ENCODE peak calls at places on chromosomes 16 and 17, in nine cellular contexts. H is astrocyte of the spinal cord, Z is cardiac fibroblast, J is stomach, G is GM20000, U is pancreas, Y is NCI-H69, T is right lobe of liver, S is NCI-H1694. L is an unnamed sample.

GRCh38 chr17:34606721-34607120 is 27.3 kb downstream of the TMEM132E start:
- DNase-seq in G (no peak), H (no peak), Z (no peak), J (no peak), Y (peak; percentile 85), T (no peak), U (no peak), S (no peak), L (no peak)

GRCh38 chr16:87305505-87306391 is 11.4 kb downstream of the C16orf95 start:
- DNase-seq in Z (peak; percentile 6), U (no peak), H (no peak), Y (peak; percentile 61), S (peak; percentile 11), G (no peak), J (no peak), T (no peak), L (peak; percentile 89)

GRCh38 chr16:66843191-66843590 is 1.0 kb upstream of the CA7 start:
- DNase-seq in H (no peak), S (no peak), Z (no peak), Y (no peak), G (no peak), J (no peak), U (no peak), T (no peak), L (no peak)

GRCh38 chr16:69349508-69349907 is 2.1 kb downstream of the TMED6 start:
- DNase-seq in H (no peak), Y (peak; percentile 30), G (no peak), J (no peak), S (no peak), Z (no peak), U (no peak), T (no peak), L (no peak)

GRCh38 chr17:3927628-3928010 is 11.4 kb upstream of the P2RX1 start:
- DNase-seq in Z (peak; percentile 21), J (no peak), T (no peak), U (no peak), H (no peak), G (no peak), S (no peak), Y (no peak), L (peak; percentile 72)

GRCh38 chr16:86609115-86609514 is 30.8 kb downstream of the FOXL1 start:
- DNase-seq in Y (no peak), T (no peak), H (peak; percentile 81), Z (peak; percentile 89), S (no peak), J (no peak), U (no peak), G (no peak), L (peak; percentile 88)

GRCh38 chr16:67910162-67910561 is 17.1 kb downstream of the PSKH1 start:
- DNase-seq in T (no peak), Z (peak; percentile 39), U (no peak), Y (peak; percentile 47), S (peak; percentile 41), G (no peak), H (peak; percentile 73), J (no peak), L (no peak)

GRCh38 chr17:8872705-8873426 is 5.4 kb upstream of the PIK3R6 start:
- DNase-seq in G (no peak), Y (no peak), U (no peak), H (no peak), Z (no peak), T (no peak), S (no peak), J (no peak), L (no peak)

GRCh38 chr16:27110524-27110896 is 43.8 kb downstream of the C16orf82 start:
- DNase-seq in Z (no peak), T (no peak), H (no peak), J (no peak), Y (peak; percentile 42), G (no peak), S (no peak), U (no peak), L (no peak)

GRCh38 chr16:17032332-17032731 is 438.4 kb downstream of the XYLT1 start:
- DNase-seq in Y (no peak), J (no peak), Z (no peak), U (no peak), H (no peak), S (no peak), G (no peak), T (no peak), L (no peak)

GRCh38 chr17:80704381-80704819 is 159.8 kb downstream of the RPTOR start:
- DNase-seq in G (no peak), Y (no peak), Z (peak; percentile 25), S (no peak), U (no peak), H (no peak), T (no peak), J (no peak), L (no peak)

GRCh38 chr17:74822329-74823175 is 37.1 kb downstream of the GRIN2C start:
- DNase-seq in S (no peak), J (no peak), G (no peak), Y (peak; percentile 42), Z (no peak), U (no peak), H (no peak), T (no peak), L (no peak)

GRCh38 chr16:14562691-14563491 is 67.2 kb downstream of the PARN start:
- DNase-seq in S (no peak), U (no peak), Z (peak; percentile 37), G (no peak), T (peak; percentile 73), Y (peak; percentile 13), H (no peak), J (peak; percentile 48), L (no peak)

GRCh38 chr17:4872786-4873185 is 26.6 kb upstream of the C17orf107 start:
- DNase-seq in J (no peak), U (no peak), Z (no peak), S (no peak), Y (no peak), T (no peak), H (no peak), G (no peak), L (no peak)

GRCh38 chr16:79508294-79508693 is 92.2 kb downstream of the MAF start:
- DNase-seq in J (no peak), G (no peak), U (no peak), T (no peak), Z (no peak), H (no peak), Y (no peak), S (no peak), L (no peak)

GRCh38 chr16:28834349-28834748 is 11.6 kb downstream of the ATXN2L start:
- DNase-seq in J (no peak), T (no peak), Z (no peak), G (peak; percentile 0), S (no peak), Y (no peak), U (no peak), H (no peak), L (no peak)

GRCh38 chr16:1631931-1632637 is 19.9 kb downstream of the CRAMP1 start:
- DNase-seq in H (no peak), G (no peak), U (no peak), T (no peak), Y (no peak), J (peak; percentile 45), Z (no peak), S (no peak), L (no peak)

GRCh38 chr16:77599793-77600415 is 122.4 kb upstream of the NUDT7 start:
- DNase-seq in Y (peak; percentile 14), H (peak; percentile 50), U (no peak), T (no peak), Z (peak; percentile 65), J (no peak), S (peak; percentile 1), G (peak; percentile 19), L (peak; percentile 6)

GRCh38 chr16:69179255-69180010 is 7.5 kb upstream of the SNTB2 start:
- DNase-seq in J (peak; percentile 87), Z (peak; percentile 83), T (no peak), U (peak; percentile 84), Y (peak; percentile 59), S (peak; percentile 63), H (peak; percentile 81), G (no peak), L (peak; percentile 37)

GRCh38 chr17:57589151-57590034 is 155.7 kb downstream of the CCDC182 start:
- DNase-seq in H (no peak), J (no peak), U (no peak), S (no peak), Z (peak; percentile 40), Y (no peak), T (no peak), G (no peak), L (no peak)

GRCh38 chr17:82961366-82962162 is 117.8 kb upstream of the METRNL start:
- DNase-seq in H (no peak), U (peak; percentile 16), J (peak; percentile 25), T (no peak), Z (no peak), G (no peak), S (no peak), Y (no peak), L (no peak)

GRCh38 chr17:58320163-58320558 is 8.4 kb downstream of the TSPOAP1 start:
- DNase-seq in G (no peak), S (no peak), H (no peak), Z (no peak), U (no peak), Y (no peak), J (no peak), T (peak; percentile 39), L (no peak)

GRCh38 chr16:90083139-90083538 is 6.0 kb upstream of the PRDM7 start:
- DNase-seq in U (no peak), S (no peak), H (no peak), Z (no peak), Y (no peak), T (no peak), J (no peak), G (no peak), L (no peak)